ENCODE peak calls at places on chromosomes 2 and 18, in ten cellular contexts. One of them, this sample, is unnamed.

GRCh38 chr2:191922736-191923651 is 76.1 kb upstream of the CAVIN2 start:
- DNase-seq in GM12865: peak
- DNase-seq in neural crest cell: no peak
- DNase-seq in activated CD4-positive, alpha-beta T cell treated with anti-CD3 and anti-CD28 coated beads for 24 hours: no peak
- DNase-seq in SHP77 treated with DMSO at 0.1 percent for 48 hours: no peak
- DNase-seq in MM.1S: peak
- DNase-seq in A172: no peak
- DNase-seq in EL: no peak
- DNase-seq in H4: no peak
- DNase-seq in DMS79 treated with DMSO at 0.1 percent for 48 hours: no peak
- DNase-seq in this sample: no peak

GRCh38 chr2:53568463-53568862 is 199.1 kb upstream of the CHAC2 start:
- DNase-seq in GM12865: peak
- DNase-seq in A172: no peak
- DNase-seq in MM.1S: peak
- DNase-seq in EL: peak
- DNase-seq in DMS79 treated with DMSO at 0.1 percent for 48 hours: no peak
- DNase-seq in H4: no peak
- DNase-seq in SHP77 treated with DMSO at 0.1 percent for 48 hours: no peak
- DNase-seq in activated CD4-positive, alpha-beta T cell treated with anti-CD3 and anti-CD28 coated beads for 24 hours: no peak
- DNase-seq in neural crest cell: no peak
- DNase-seq in this sample: no peak

GRCh38 chr2:39506215-39506614 is 69.1 kb upstream of the MAP4K3 start:
- DNase-seq in MM.1S: no peak
- DNase-seq in SHP77 treated with DMSO at 0.1 percent for 48 hours: no peak
- DNase-seq in A172: no peak
- DNase-seq in EL: no peak
- DNase-seq in activated CD4-positive, alpha-beta T cell treated with anti-CD3 and anti-CD28 coated beads for 24 hours: no peak
- DNase-seq in H4: no peak
- DNase-seq in GM12865: no peak
- DNase-seq in DMS79 treated with DMSO at 0.1 percent for 48 hours: no peak
- DNase-seq in neural crest cell: no peak
- DNase-seq in this sample: peak

GRCh38 chr2:65193446-65193845 is 34.2 kb upstream of the ACTR2 start:
- DNase-seq in A172: no peak
- DNase-seq in MM.1S: no peak
- DNase-seq in SHP77 treated with DMSO at 0.1 percent for 48 hours: no peak
- DNase-seq in EL: no peak
- DNase-seq in GM12865: no peak
- DNase-seq in DMS79 treated with DMSO at 0.1 percent for 48 hours: no peak
- DNase-seq in neural crest cell: no peak
- DNase-seq in H4: no peak
- DNase-seq in activated CD4-positive, alpha-beta T cell treated with anti-CD3 and anti-CD28 coated beads for 24 hours: no peak
- DNase-seq in this sample: no peak

GRCh38 chr2:112682101-112682500 is 36.4 kb downstream of the SLC20A1 start:
- DNase-seq in MM.1S: no peak
- DNase-seq in SHP77 treated with DMSO at 0.1 percent for 48 hours: no peak
- DNase-seq in GM12865: no peak
- DNase-seq in EL: no peak
- DNase-seq in A172: no peak
- DNase-seq in DMS79 treated with DMSO at 0.1 percent for 48 hours: no peak
- DNase-seq in activated CD4-positive, alpha-beta T cell treated with anti-CD3 and anti-CD28 coated beads for 24 hours: no peak
- DNase-seq in neural crest cell: no peak
- DNase-seq in H4: no peak
- DNase-seq in this sample: no peak

GRCh38 chr2:28842042-28842441 is 28.1 kb downstream of the TRMT61B start:
- DNase-seq in H4: no peak
- DNase-seq in DMS79 treated with DMSO at 0.1 percent for 48 hours: no peak
- DNase-seq in SHP77 treated with DMSO at 0.1 percent for 48 hours: no peak
- DNase-seq in GM12865: no peak
- DNase-seq in MM.1S: no peak
- DNase-seq in neural crest cell: no peak
- DNase-seq in EL: no peak
- DNase-seq in activated CD4-positive, alpha-beta T cell treated with anti-CD3 and anti-CD28 coated beads for 24 hours: no peak
- DNase-seq in A172: no peak
- DNase-seq in this sample: no peak

GRCh38 chr2:27494284-27494943 is 586 bp downstream of the FNDC4 start:
- DNase-seq in SHP77 treated with DMSO at 0.1 percent for 48 hours: no peak
- DNase-seq in MM.1S: no peak
- DNase-seq in DMS79 treated with DMSO at 0.1 percent for 48 hours: no peak
- DNase-seq in A172: no peak
- DNase-seq in activated CD4-positive, alpha-beta T cell treated with anti-CD3 and anti-CD28 coated beads for 24 hours: no peak
- DNase-seq in H4: no peak
- DNase-seq in GM12865: no peak
- DNase-seq in neural crest cell: no peak
- DNase-seq in EL: peak
- DNase-seq in this sample: no peak

GRCh38 chr18:71252351-71252862 is 963.6 kb downstream of the SOCS6 start:
- DNase-seq in SHP77 treated with DMSO at 0.1 percent for 48 hours: no peak
- DNase-seq in MM.1S: no peak
- DNase-seq in DMS79 treated with DMSO at 0.1 percent for 48 hours: no peak
- DNase-seq in EL: no peak
- DNase-seq in A172: no peak
- DNase-seq in activated CD4-positive, alpha-beta T cell treated with anti-CD3 and anti-CD28 coated beads for 24 hours: no peak
- DNase-seq in neural crest cell: no peak
- DNase-seq in H4: no peak
- DNase-seq in GM12865: no peak
- DNase-seq in this sample: peak

GRCh38 chr2:100880730-100881129 is 60.8 kb downstream of the NPAS2 start:
- DNase-seq in DMS79 treated with DMSO at 0.1 percent for 48 hours: no peak
- DNase-seq in H4: no peak
- DNase-seq in EL: no peak
- DNase-seq in MM.1S: no peak
- DNase-seq in activated CD4-positive, alpha-beta T cell treated with anti-CD3 and anti-CD28 coated beads for 24 hours: no peak
- DNase-seq in SHP77 treated with DMSO at 0.1 percent for 48 hours: no peak
- DNase-seq in GM12865: no peak
- DNase-seq in neural crest cell: no peak
- DNase-seq in A172: peak
- DNase-seq in this sample: no peak

GRCh38 chr2:162060522-162060921 is 13.5 kb downstream of the DPP4 start:
- DNase-seq in H4: no peak
- DNase-seq in activated CD4-positive, alpha-beta T cell treated with anti-CD3 and anti-CD28 coated beads for 24 hours: no peak
- DNase-seq in DMS79 treated with DMSO at 0.1 percent for 48 hours: no peak
- DNase-seq in EL: no peak
- DNase-seq in A172: no peak
- DNase-seq in neural crest cell: no peak
- DNase-seq in GM12865: no peak
- DNase-seq in SHP77 treated with DMSO at 0.1 percent for 48 hours: no peak
- DNase-seq in MM.1S: no peak
- DNase-seq in this sample: no peak

GRCh38 chr2:229252280-229252679 is 18.8 kb downstream of the PID1 start:
- DNase-seq in SHP77 treated with DMSO at 0.1 percent for 48 hours: no peak
- DNase-seq in neural crest cell: no peak
- DNase-seq in H4: no peak
- DNase-seq in A172: no peak
- DNase-seq in EL: no peak
- DNase-seq in GM12865: no peak
- DNase-seq in MM.1S: no peak
- DNase-seq in activated CD4-positive, alpha-beta T cell treated with anti-CD3 and anti-CD28 coated beads for 24 hours: no peak
- DNase-seq in DMS79 treated with DMSO at 0.1 percent for 48 hours: no peak
- DNase-seq in this sample: no peak

GRCh38 chr2:109143214-109144187 is 14.5 kb downstream of the SH3RF3 start:
- DNase-seq in GM12865: peak
- DNase-seq in neural crest cell: no peak
- DNase-seq in MM.1S: peak
- DNase-seq in H4: no peak
- DNase-seq in SHP77 treated with DMSO at 0.1 percent for 48 hours: no peak
- DNase-seq in activated CD4-positive, alpha-beta T cell treated with anti-CD3 and anti-CD28 coated beads for 24 hours: peak
- DNase-seq in EL: no peak
- DNase-seq in A172: no peak
- DNase-seq in DMS79 treated with DMSO at 0.1 percent for 48 hours: no peak
- DNase-seq in this sample: no peak

GRCh38 chr2:41853427-41854191 is 194.2 kb upstream of the PKDCC start:
- DNase-seq in SHP77 treated with DMSO at 0.1 percent for 48 hours: peak
- DNase-seq in activated CD4-positive, alpha-beta T cell treated with anti-CD3 and anti-CD28 coated beads for 24 hours: no peak
- DNase-seq in GM12865: peak
- DNase-seq in EL: peak
- DNase-seq in neural crest cell: peak
- DNase-seq in H4: peak
- DNase-seq in DMS79 treated with DMSO at 0.1 percent for 48 hours: no peak
- DNase-seq in A172: peak
- DNase-seq in MM.1S: peak
- DNase-seq in this sample: peak

GRCh38 chr2:176704282-176704773 is 435.1 kb downstream of the MTX2 start:
- DNase-seq in H4: no peak
- DNase-seq in SHP77 treated with DMSO at 0.1 percent for 48 hours: no peak
- DNase-seq in GM12865: no peak
- DNase-seq in MM.1S: no peak
- DNase-seq in activated CD4-positive, alpha-beta T cell treated with anti-CD3 and anti-CD28 coated beads for 24 hours: no peak
- DNase-seq in DMS79 treated with DMSO at 0.1 percent for 48 hours: no peak
- DNase-seq in A172: peak
- DNase-seq in EL: no peak
- DNase-seq in neural crest cell: no peak
- DNase-seq in this sample: no peak

GRCh38 chr2:175926272-175926671 is 75.8 kb downstream of the LNPK start:
- DNase-seq in EL: peak
- DNase-seq in GM12865: no peak
- DNase-seq in activated CD4-positive, alpha-beta T cell treated with anti-CD3 and anti-CD28 coated beads for 24 hours: no peak
- DNase-seq in MM.1S: no peak
- DNase-seq in H4: no peak
- DNase-seq in SHP77 treated with DMSO at 0.1 percent for 48 hours: no peak
- DNase-seq in neural crest cell: no peak
- DNase-seq in A172: no peak
- DNase-seq in DMS79 treated with DMSO at 0.1 percent for 48 hours: no peak
- DNase-seq in this sample: no peak

GRCh38 chr18:34222025-34222395 is 2.7 kb downstream of the NOL4 start:
- DNase-seq in H4: no peak
- DNase-seq in DMS79 treated with DMSO at 0.1 percent for 48 hours: peak
- DNase-seq in neural crest cell: no peak
- DNase-seq in A172: no peak
- DNase-seq in GM12865: peak
- DNase-seq in EL: no peak
- DNase-seq in activated CD4-positive, alpha-beta T cell treated with anti-CD3 and anti-CD28 coated beads for 24 hours: no peak
- DNase-seq in SHP77 treated with DMSO at 0.1 percent for 48 hours: peak
- DNase-seq in MM.1S: peak
- DNase-seq in this sample: no peak

GRCh38 chr18:47709556-47709955 is 220.9 kb downstream of the SMAD2 start:
- DNase-seq in activated CD4-positive, alpha-beta T cell treated with anti-CD3 and anti-CD28 coated beads for 24 hours: no peak
- DNase-seq in neural crest cell: no peak
- DNase-seq in DMS79 treated with DMSO at 0.1 percent for 48 hours: no peak
- DNase-seq in EL: no peak
- DNase-seq in A172: no peak
- DNase-seq in H4: no peak
- DNase-seq in MM.1S: peak
- DNase-seq in GM12865: no peak
- DNase-seq in SHP77 treated with DMSO at 0.1 percent for 48 hours: no peak
- DNase-seq in this sample: no peak

GRCh38 chr18:11514267-11514666 is 95.1 kb upstream of the SLC35G4 start:
- DNase-seq in activated CD4-positive, alpha-beta T cell treated with anti-CD3 and anti-CD28 coated beads for 24 hours: no peak
- DNase-seq in SHP77 treated with DMSO at 0.1 percent for 48 hours: no peak
- DNase-seq in MM.1S: no peak
- DNase-seq in DMS79 treated with DMSO at 0.1 percent for 48 hours: no peak
- DNase-seq in A172: no peak
- DNase-seq in H4: no peak
- DNase-seq in EL: no peak
- DNase-seq in neural crest cell: no peak
- DNase-seq in GM12865: no peak
- DNase-seq in this sample: no peak

GRCh38 chr2:217742837-217743236 is 260.0 kb downstream of the TNS1 start:
- DNase-seq in SHP77 treated with DMSO at 0.1 percent for 48 hours: no peak
- DNase-seq in DMS79 treated with DMSO at 0.1 percent for 48 hours: no peak
- DNase-seq in GM12865: no peak
- DNase-seq in EL: no peak
- DNase-seq in activated CD4-positive, alpha-beta T cell treated with anti-CD3 and anti-CD28 coated beads for 24 hours: no peak
- DNase-seq in H4: no peak
- DNase-seq in neural crest cell: no peak
- DNase-seq in MM.1S: no peak
- DNase-seq in A172: no peak
- DNase-seq in this sample: no peak

GRCh38 chr2:3958465-3958864 is 255.1 kb downstream of the DCDC2C start:
- DNase-seq in activated CD4-positive, alpha-beta T cell treated with anti-CD3 and anti-CD28 coated beads for 24 hours: no peak
- DNase-seq in neural crest cell: no peak
- DNase-seq in H4: no peak
- DNase-seq in MM.1S: no peak
- DNase-seq in A172: no peak
- DNase-seq in GM12865: no peak
- DNase-seq in DMS79 treated with DMSO at 0.1 percent for 48 hours: no peak
- DNase-seq in SHP77 treated with DMSO at 0.1 percent for 48 hours: no peak
- DNase-seq in EL: no peak
- DNase-seq in this sample: no peak

GRCh38 chr2:201696151-201696659 is 2.2 kb downstream of the MPP4 start:
- DNase-seq in H4: no peak
- DNase-seq in neural crest cell: no peak
- DNase-seq in SHP77 treated with DMSO at 0.1 percent for 48 hours: no peak
- DNase-seq in GM12865: no peak
- DNase-seq in DMS79 treated with DMSO at 0.1 percent for 48 hours: no peak
- DNase-seq in A172: peak
- DNase-seq in MM.1S: no peak
- DNase-seq in EL: peak
- DNase-seq in activated CD4-positive, alpha-beta T cell treated with anti-CD3 and anti-CD28 coated beads for 24 hours: no peak
- DNase-seq in this sample: peak

GRCh38 chr2:241929551-241930490 is 60.3 kb downstream of the RTP5 start:
- DNase-seq in GM12865: no peak
- DNase-seq in MM.1S: no peak
- DNase-seq in activated CD4-positive, alpha-beta T cell treated with anti-CD3 and anti-CD28 coated beads for 24 hours: no peak
- DNase-seq in A172: no peak
- DNase-seq in EL: no peak
- DNase-seq in DMS79 treated with DMSO at 0.1 percent for 48 hours: no peak
- DNase-seq in neural crest cell: no peak
- DNase-seq in H4: no peak
- DNase-seq in SHP77 treated with DMSO at 0.1 percent for 48 hours: no peak
- DNase-seq in this sample: no peak

GRCh38 chr18:37182340-37183135 is 353.6 kb downstream of the KIAA1328 start:
- DNase-seq in MM.1S: no peak
- DNase-seq in GM12865: no peak
- DNase-seq in SHP77 treated with DMSO at 0.1 percent for 48 hours: no peak
- DNase-seq in neural crest cell: no peak
- DNase-seq in activated CD4-positive, alpha-beta T cell treated with anti-CD3 and anti-CD28 coated beads for 24 hours: no peak
- DNase-seq in EL: no peak
- DNase-seq in H4: no peak
- DNase-seq in DMS79 treated with DMSO at 0.1 percent for 48 hours: no peak
- DNase-seq in A172: no peak
- DNase-seq in this sample: no peak

GRCh38 chr2:24117902-24118301 is 5.2 kb downstream of the PFN4 start:
- DNase-seq in EL: no peak
- DNase-seq in H4: no peak
- DNase-seq in A172: no peak
- DNase-seq in SHP77 treated with DMSO at 0.1 percent for 48 hours: no peak
- DNase-seq in neural crest cell: no peak
- DNase-seq in DMS79 treated with DMSO at 0.1 percent for 48 hours: no peak
- DNase-seq in activated CD4-positive, alpha-beta T cell treated with anti-CD3 and anti-CD28 coated beads for 24 hours: no peak
- DNase-seq in GM12865: no peak
- DNase-seq in MM.1S: no peak
- DNase-seq in this sample: no peak

GRCh38 chr2:120465012-120465700 is 119.2 kb downstream of the INHBB start:
- DNase-seq in MM.1S: no peak
- DNase-seq in neural crest cell: no peak
- DNase-seq in GM12865: no peak
- DNase-seq in activated CD4-positive, alpha-beta T cell treated with anti-CD3 and anti-CD28 coated beads for 24 hours: no peak
- DNase-seq in H4: no peak
- DNase-seq in EL: no peak
- DNase-seq in SHP77 treated with DMSO at 0.1 percent for 48 hours: no peak
- DNase-seq in A172: no peak
- DNase-seq in DMS79 treated with DMSO at 0.1 percent for 48 hours: no peak
- DNase-seq in this sample: no peak

GRCh38 chr18:63553117-63553516 is 10.9 kb downstream of the SERPINB12 start:
- DNase-seq in GM12865: no peak
- DNase-seq in activated CD4-positive, alpha-beta T cell treated with anti-CD3 and anti-CD28 coated beads for 24 hours: no peak
- DNase-seq in neural crest cell: no peak
- DNase-seq in H4: peak
- DNase-seq in DMS79 treated with DMSO at 0.1 percent for 48 hours: no peak
- DNase-seq in EL: peak
- DNase-seq in A172: peak
- DNase-seq in SHP77 treated with DMSO at 0.1 percent for 48 hours: no peak
- DNase-seq in MM.1S: no peak
- DNase-seq in this sample: no peak

GRCh38 chr2:120802161-120802560 is 66.5 kb downstream of the GLI2 start:
- DNase-seq in SHP77 treated with DMSO at 0.1 percent for 48 hours: no peak
- DNase-seq in MM.1S: no peak
- DNase-seq in DMS79 treated with DMSO at 0.1 percent for 48 hours: no peak
- DNase-seq in A172: no peak
- DNase-seq in EL: no peak
- DNase-seq in neural crest cell: no peak
- DNase-seq in GM12865: no peak
- DNase-seq in activated CD4-positive, alpha-beta T cell treated with anti-CD3 and anti-CD28 coated beads for 24 hours: no peak
- DNase-seq in H4: no peak
- DNase-seq in this sample: no peak

GRCh38 chr2:3667151-3667631 is 9.2 kb downstream of the ALLC start:
- DNase-seq in MM.1S: no peak
- DNase-seq in GM12865: peak
- DNase-seq in SHP77 treated with DMSO at 0.1 percent for 48 hours: peak
- DNase-seq in H4: no peak
- DNase-seq in A172: no peak
- DNase-seq in neural crest cell: no peak
- DNase-seq in EL: no peak
- DNase-seq in DMS79 treated with DMSO at 0.1 percent for 48 hours: peak
- DNase-seq in activated CD4-positive, alpha-beta T cell treated with anti-CD3 and anti-CD28 coated beads for 24 hours: no peak
- DNase-seq in this sample: no peak

This sample was measured in kidney glomerular epithelial cell.